ENCODE peak calls at places on chromosomes 2 and 18, in seven cellular contexts. One of them, this sample, is unnamed.

GRCh38 chr2:46298272-46298521 is 990 bp downstream of the EPAS1 start:
- DNase-seq in activated T-cell treated with anti-CD3 and anti-CD28 coated beads, Interleukin-2, amount 50 U/mL, for 24 hours: no peak
- DNase-seq in mesothelial cell of epicardium: no peak
- DNase-seq in HEK293T: no peak
- DNase-seq in mesenchymal stem cell: no peak
- DNase-seq in T-helper 2 cell treated with Interferon-gamma antibody and Interleukin-4, amounts not matched to agents 5 μg/mL and 100 μg/mL, for 36 hours: no peak
- DNase-seq in CD4-positive, CD25-positive, alpha-beta regulatory T cell: no peak
- DNase-seq in this sample: no peak

GRCh38 chr2:24360050-24360962 is at the start of gene ITSN2:
- DNase-seq in activated T-cell treated with anti-CD3 and anti-CD28 coated beads, Interleukin-2, amount 50 U/mL, for 24 hours: peak
- DNase-seq in HEK293T: peak
- DNase-seq in mesothelial cell of epicardium: peak
- DNase-seq in mesenchymal stem cell: peak
- DNase-seq in CD4-positive, CD25-positive, alpha-beta regulatory T cell: peak
- DNase-seq in T-helper 2 cell treated with Interferon-gamma antibody and Interleukin-4, amounts not matched to agents 5 μg/mL and 100 μg/mL, for 36 hours: peak
- DNase-seq in this sample: peak

GRCh38 chr2:85990084-85990483 is 101.3 kb upstream of the ST3GAL5 start:
- DNase-seq in CD4-positive, CD25-positive, alpha-beta regulatory T cell: no peak
- DNase-seq in activated T-cell treated with anti-CD3 and anti-CD28 coated beads, Interleukin-2, amount 50 U/mL, for 24 hours: no peak
- DNase-seq in HEK293T: no peak
- DNase-seq in mesothelial cell of epicardium: no peak
- DNase-seq in mesenchymal stem cell: no peak
- DNase-seq in T-helper 2 cell treated with Interferon-gamma antibody and Interleukin-4, amounts not matched to agents 5 μg/mL and 100 μg/mL, for 36 hours: no peak
- DNase-seq in this sample: no peak

GRCh38 chr18:45920367-45920766 is 46.8 kb downstream of the EPG5 start:
- DNase-seq in activated T-cell treated with anti-CD3 and anti-CD28 coated beads, Interleukin-2, amount 50 U/mL, for 24 hours: no peak
- DNase-seq in HEK293T: no peak
- DNase-seq in CD4-positive, CD25-positive, alpha-beta regulatory T cell: no peak
- DNase-seq in mesenchymal stem cell: no peak
- DNase-seq in T-helper 2 cell treated with Interferon-gamma antibody and Interleukin-4, amounts not matched to agents 5 μg/mL and 100 μg/mL, for 36 hours: no peak
- DNase-seq in mesothelial cell of epicardium: no peak
- DNase-seq in this sample: peak

GRCh38 chr2:96205888-96206287 is 2.7 kb downstream of the STARD7 start:
- DNase-seq in activated T-cell treated with anti-CD3 and anti-CD28 coated beads, Interleukin-2, amount 50 U/mL, for 24 hours: no peak
- DNase-seq in mesothelial cell of epicardium: no peak
- DNase-seq in mesenchymal stem cell: peak
- DNase-seq in T-helper 2 cell treated with Interferon-gamma antibody and Interleukin-4, amounts not matched to agents 5 μg/mL and 100 μg/mL, for 36 hours: no peak
- DNase-seq in CD4-positive, CD25-positive, alpha-beta regulatory T cell: no peak
- DNase-seq in HEK293T: no peak
- DNase-seq in this sample: no peak

GRCh38 chr2:206918258-206918657 is 21.1 kb upstream of the CPO start:
- DNase-seq in mesothelial cell of epicardium: no peak
- DNase-seq in mesenchymal stem cell: no peak
- DNase-seq in CD4-positive, CD25-positive, alpha-beta regulatory T cell: no peak
- DNase-seq in activated T-cell treated with anti-CD3 and anti-CD28 coated beads, Interleukin-2, amount 50 U/mL, for 24 hours: no peak
- DNase-seq in HEK293T: no peak
- DNase-seq in T-helper 2 cell treated with Interferon-gamma antibody and Interleukin-4, amounts not matched to agents 5 μg/mL and 100 μg/mL, for 36 hours: no peak
- DNase-seq in this sample: no peak

GRCh38 chr2:39401319-39401718 is 35.8 kb downstream of the MAP4K3 start:
- DNase-seq in mesothelial cell of epicardium: no peak
- DNase-seq in HEK293T: no peak
- DNase-seq in activated T-cell treated with anti-CD3 and anti-CD28 coated beads, Interleukin-2, amount 50 U/mL, for 24 hours: no peak
- DNase-seq in CD4-positive, CD25-positive, alpha-beta regulatory T cell: no peak
- DNase-seq in T-helper 2 cell treated with Interferon-gamma antibody and Interleukin-4, amounts not matched to agents 5 μg/mL and 100 μg/mL, for 36 hours: no peak
- DNase-seq in mesenchymal stem cell: no peak
- DNase-seq in this sample: no peak

GRCh38 chr18:78563110-78563509 is 416.5 kb upstream of the SALL3 start:
- DNase-seq in mesothelial cell of epicardium: no peak
- DNase-seq in mesenchymal stem cell: no peak
- DNase-seq in CD4-positive, CD25-positive, alpha-beta regulatory T cell: no peak
- DNase-seq in T-helper 2 cell treated with Interferon-gamma antibody and Interleukin-4, amounts not matched to agents 5 μg/mL and 100 μg/mL, for 36 hours: no peak
- DNase-seq in HEK293T: no peak
- DNase-seq in activated T-cell treated with anti-CD3 and anti-CD28 coated beads, Interleukin-2, amount 50 U/mL, for 24 hours: no peak
- DNase-seq in this sample: no peak

GRCh38 chr2:236164201-236164982 is 3.8 kb downstream of the GBX2 start:
- DNase-seq in activated T-cell treated with anti-CD3 and anti-CD28 coated beads, Interleukin-2, amount 50 U/mL, for 24 hours: no peak
- DNase-seq in T-helper 2 cell treated with Interferon-gamma antibody and Interleukin-4, amounts not matched to agents 5 μg/mL and 100 μg/mL, for 36 hours: no peak
- DNase-seq in HEK293T: no peak
- DNase-seq in CD4-positive, CD25-positive, alpha-beta regulatory T cell: no peak
- DNase-seq in mesenchymal stem cell: peak
- DNase-seq in mesothelial cell of epicardium: peak
- DNase-seq in this sample: no peak

GRCh38 chr2:136235451-136236418 is 117.8 kb upstream of the CXCR4 start:
- DNase-seq in HEK293T: no peak
- DNase-seq in activated T-cell treated with anti-CD3 and anti-CD28 coated beads, Interleukin-2, amount 50 U/mL, for 24 hours: no peak
- DNase-seq in mesothelial cell of epicardium: no peak
- DNase-seq in mesenchymal stem cell: no peak
- DNase-seq in T-helper 2 cell treated with Interferon-gamma antibody and Interleukin-4, amounts not matched to agents 5 μg/mL and 100 μg/mL, for 36 hours: no peak
- DNase-seq in CD4-positive, CD25-positive, alpha-beta regulatory T cell: no peak
- DNase-seq in this sample: no peak

GRCh38 chr2:126901459-126901858 is 2.8 kb downstream of the TEX51 start:
- DNase-seq in T-helper 2 cell treated with Interferon-gamma antibody and Interleukin-4, amounts not matched to agents 5 μg/mL and 100 μg/mL, for 36 hours: no peak
- DNase-seq in CD4-positive, CD25-positive, alpha-beta regulatory T cell: no peak
- DNase-seq in mesothelial cell of epicardium: peak
- DNase-seq in HEK293T: no peak
- DNase-seq in activated T-cell treated with anti-CD3 and anti-CD28 coated beads, Interleukin-2, amount 50 U/mL, for 24 hours: no peak
- DNase-seq in mesenchymal stem cell: no peak
- DNase-seq in this sample: no peak

GRCh38 chr2:172710584-172711024 is 25.0 kb upstream of the RAPGEF4 start:
- DNase-seq in HEK293T: peak
- DNase-seq in activated T-cell treated with anti-CD3 and anti-CD28 coated beads, Interleukin-2, amount 50 U/mL, for 24 hours: peak
- DNase-seq in T-helper 2 cell treated with Interferon-gamma antibody and Interleukin-4, amounts not matched to agents 5 μg/mL and 100 μg/mL, for 36 hours: no peak
- DNase-seq in CD4-positive, CD25-positive, alpha-beta regulatory T cell: no peak
- DNase-seq in mesothelial cell of epicardium: peak
- DNase-seq in mesenchymal stem cell: peak
- DNase-seq in this sample: no peak

GRCh38 chr2:37798315-37799005 is 126.6 kb upstream of the RMDN2 start:
- DNase-seq in HEK293T: no peak
- DNase-seq in T-helper 2 cell treated with Interferon-gamma antibody and Interleukin-4, amounts not matched to agents 5 μg/mL and 100 μg/mL, for 36 hours: no peak
- DNase-seq in mesothelial cell of epicardium: no peak
- DNase-seq in CD4-positive, CD25-positive, alpha-beta regulatory T cell: no peak
- DNase-seq in mesenchymal stem cell: no peak
- DNase-seq in activated T-cell treated with anti-CD3 and anti-CD28 coated beads, Interleukin-2, amount 50 U/mL, for 24 hours: no peak
- DNase-seq in this sample: no peak

GRCh38 chr18:49612515-49613033 is 50.7 kb downstream of the LIPG start:
- DNase-seq in mesenchymal stem cell: no peak
- DNase-seq in mesothelial cell of epicardium: no peak
- DNase-seq in activated T-cell treated with anti-CD3 and anti-CD28 coated beads, Interleukin-2, amount 50 U/mL, for 24 hours: no peak
- DNase-seq in CD4-positive, CD25-positive, alpha-beta regulatory T cell: no peak
- DNase-seq in T-helper 2 cell treated with Interferon-gamma antibody and Interleukin-4, amounts not matched to agents 5 μg/mL and 100 μg/mL, for 36 hours: no peak
- DNase-seq in HEK293T: no peak
- DNase-seq in this sample: no peak

GRCh38 chr2:206084870-206085741 is 868 bp downstream of the INO80D start:
- DNase-seq in CD4-positive, CD25-positive, alpha-beta regulatory T cell: peak
- DNase-seq in T-helper 2 cell treated with Interferon-gamma antibody and Interleukin-4, amounts not matched to agents 5 μg/mL and 100 μg/mL, for 36 hours: peak
- DNase-seq in activated T-cell treated with anti-CD3 and anti-CD28 coated beads, Interleukin-2, amount 50 U/mL, for 24 hours: peak
- DNase-seq in HEK293T: peak
- DNase-seq in mesothelial cell of epicardium: peak
- DNase-seq in mesenchymal stem cell: peak
- DNase-seq in this sample: peak

GRCh38 chr2:201779996-201780673 is 598 bp downstream of the ALS2 start:
- DNase-seq in mesothelial cell of epicardium: no peak
- DNase-seq in T-helper 2 cell treated with Interferon-gamma antibody and Interleukin-4, amounts not matched to agents 5 μg/mL and 100 μg/mL, for 36 hours: no peak
- DNase-seq in mesenchymal stem cell: peak
- DNase-seq in HEK293T: no peak
- DNase-seq in activated T-cell treated with anti-CD3 and anti-CD28 coated beads, Interleukin-2, amount 50 U/mL, for 24 hours: no peak
- DNase-seq in CD4-positive, CD25-positive, alpha-beta regulatory T cell: no peak
- DNase-seq in this sample: no peak

GRCh38 chr18:49848115-49848514 is 34.8 kb upstream of the ACAA2 start:
- DNase-seq in CD4-positive, CD25-positive, alpha-beta regulatory T cell: no peak
- DNase-seq in mesenchymal stem cell: no peak
- DNase-seq in activated T-cell treated with anti-CD3 and anti-CD28 coated beads, Interleukin-2, amount 50 U/mL, for 24 hours: no peak
- DNase-seq in HEK293T: no peak
- DNase-seq in T-helper 2 cell treated with Interferon-gamma antibody and Interleukin-4, amounts not matched to agents 5 μg/mL and 100 μg/mL, for 36 hours: no peak
- DNase-seq in mesothelial cell of epicardium: no peak
- DNase-seq in this sample: no peak

GRCh38 chr2:161427413-161428239 is 11.5 kb downstream of the TBR1 start:
- DNase-seq in CD4-positive, CD25-positive, alpha-beta regulatory T cell: no peak
- DNase-seq in HEK293T: no peak
- DNase-seq in activated T-cell treated with anti-CD3 and anti-CD28 coated beads, Interleukin-2, amount 50 U/mL, for 24 hours: peak
- DNase-seq in mesenchymal stem cell: no peak
- DNase-seq in T-helper 2 cell treated with Interferon-gamma antibody and Interleukin-4, amounts not matched to agents 5 μg/mL and 100 μg/mL, for 36 hours: no peak
- DNase-seq in mesothelial cell of epicardium: peak
- DNase-seq in this sample: no peak

GRCh38 chr2:216285641-216286156 is 86.6 kb downstream of the MARCHF4 start:
- DNase-seq in HEK293T: no peak
- DNase-seq in mesothelial cell of epicardium: no peak
- DNase-seq in activated T-cell treated with anti-CD3 and anti-CD28 coated beads, Interleukin-2, amount 50 U/mL, for 24 hours: no peak
- DNase-seq in mesenchymal stem cell: no peak
- DNase-seq in T-helper 2 cell treated with Interferon-gamma antibody and Interleukin-4, amounts not matched to agents 5 μg/mL and 100 μg/mL, for 36 hours: no peak
- DNase-seq in CD4-positive, CD25-positive, alpha-beta regulatory T cell: no peak
- DNase-seq in this sample: no peak

GRCh38 chr2:111194835-111195621 is 74.3 kb downstream of the BCL2L11 start:
- DNase-seq in mesenchymal stem cell: no peak
- DNase-seq in activated T-cell treated with anti-CD3 and anti-CD28 coated beads, Interleukin-2, amount 50 U/mL, for 24 hours: no peak
- DNase-seq in HEK293T: no peak
- DNase-seq in mesothelial cell of epicardium: no peak
- DNase-seq in CD4-positive, CD25-positive, alpha-beta regulatory T cell: no peak
- DNase-seq in T-helper 2 cell treated with Interferon-gamma antibody and Interleukin-4, amounts not matched to agents 5 μg/mL and 100 μg/mL, for 36 hours: peak
- DNase-seq in this sample: no peak

GRCh38 chr2:767440-767839 is 90.2 kb upstream of the TMEM18 start:
- DNase-seq in activated T-cell treated with anti-CD3 and anti-CD28 coated beads, Interleukin-2, amount 50 U/mL, for 24 hours: peak
- DNase-seq in CD4-positive, CD25-positive, alpha-beta regulatory T cell: no peak
- DNase-seq in mesothelial cell of epicardium: no peak
- DNase-seq in T-helper 2 cell treated with Interferon-gamma antibody and Interleukin-4, amounts not matched to agents 5 μg/mL and 100 μg/mL, for 36 hours: peak
- DNase-seq in HEK293T: no peak
- DNase-seq in mesenchymal stem cell: no peak
- DNase-seq in this sample: no peak

GRCh38 chr18:56645415-56646016 is 5.6 kb upstream of the WDR7 start:
- DNase-seq in activated T-cell treated with anti-CD3 and anti-CD28 coated beads, Interleukin-2, amount 50 U/mL, for 24 hours: no peak
- DNase-seq in mesothelial cell of epicardium: no peak
- DNase-seq in mesenchymal stem cell: no peak
- DNase-seq in HEK293T: no peak
- DNase-seq in T-helper 2 cell treated with Interferon-gamma antibody and Interleukin-4, amounts not matched to agents 5 μg/mL and 100 μg/mL, for 36 hours: no peak
- DNase-seq in CD4-positive, CD25-positive, alpha-beta regulatory T cell: no peak
- DNase-seq in this sample: no peak

GRCh38 chr2:181872178-181872577 is 19.4 kb upstream of the ITPRID2 start:
- DNase-seq in HEK293T: no peak
- DNase-seq in activated T-cell treated with anti-CD3 and anti-CD28 coated beads, Interleukin-2, amount 50 U/mL, for 24 hours: no peak
- DNase-seq in CD4-positive, CD25-positive, alpha-beta regulatory T cell: no peak
- DNase-seq in mesothelial cell of epicardium: no peak
- DNase-seq in T-helper 2 cell treated with Interferon-gamma antibody and Interleukin-4, amounts not matched to agents 5 μg/mL and 100 μg/mL, for 36 hours: no peak
- DNase-seq in mesenchymal stem cell: no peak
- DNase-seq in this sample: no peak

GRCh38 chr2:130759906-130760753 is 4.8 kb downstream of the AMER3 start:
- DNase-seq in activated T-cell treated with anti-CD3 and anti-CD28 coated beads, Interleukin-2, amount 50 U/mL, for 24 hours: no peak
- DNase-seq in mesothelial cell of epicardium: no peak
- DNase-seq in mesenchymal stem cell: no peak
- DNase-seq in HEK293T: no peak
- DNase-seq in T-helper 2 cell treated with Interferon-gamma antibody and Interleukin-4, amounts not matched to agents 5 μg/mL and 100 μg/mL, for 36 hours: no peak
- DNase-seq in CD4-positive, CD25-positive, alpha-beta regulatory T cell: no peak
- DNase-seq in this sample: peak

GRCh38 chr2:156343940-156344301 is 11.4 kb upstream of the NR4A2 start:
- DNase-seq in mesenchymal stem cell: peak
- DNase-seq in mesothelial cell of epicardium: no peak
- DNase-seq in activated T-cell treated with anti-CD3 and anti-CD28 coated beads, Interleukin-2, amount 50 U/mL, for 24 hours: no peak
- DNase-seq in HEK293T: no peak
- DNase-seq in CD4-positive, CD25-positive, alpha-beta regulatory T cell: no peak
- DNase-seq in T-helper 2 cell treated with Interferon-gamma antibody and Interleukin-4, amounts not matched to agents 5 μg/mL and 100 μg/mL, for 36 hours: no peak
- DNase-seq in this sample: no peak

GRCh38 chr18:49819768-49820662 is 6.7 kb upstream of the ACAA2 start:
- DNase-seq in activated T-cell treated with anti-CD3 and anti-CD28 coated beads, Interleukin-2, amount 50 U/mL, for 24 hours: peak
- DNase-seq in mesenchymal stem cell: peak
- DNase-seq in CD4-positive, CD25-positive, alpha-beta regulatory T cell: peak
- DNase-seq in HEK293T: no peak
- DNase-seq in T-helper 2 cell treated with Interferon-gamma antibody and Interleukin-4, amounts not matched to agents 5 μg/mL and 100 μg/mL, for 36 hours: peak
- DNase-seq in mesothelial cell of epicardium: no peak
- DNase-seq in this sample: no peak

This sample was measured in right cardiac atrium.